ENCODE peak calls at places on chromosomes 16 and 17, in eight cellular contexts. One of them, this sample, is unnamed.

GRCh38 chr17:37083461-37083860 is 134.7 kb downstream of the AATF start:
- DNase-seq in stimulated activated CD8-positive, alpha-beta memory T cell treated with anti-CD3 and anti-CD28 coated beads, Interleukin-7, amount 100 ng/mL, for 1 hour: no peak
- DNase-seq in T-helper 2 cell: no peak
- DNase-seq in A549: no peak
- DNase-seq in IMR-90: no peak
- DNase-seq in AG08396: no peak
- DNase-seq in NCI-H1048: no peak
- DNase-seq in stimulated activated effector memory CD8-positive, alpha-beta T cell treated with anti-CD3 and anti-CD28 coated beads, Interleukin-12 subunit alpha, Interleukin-12 subunit beta, amount 100 ng/mL, for 72 hours: no peak
- DNase-seq in this sample: no peak

GRCh38 chr17:70955441-70955840 is 786.1 kb downstream of the KCNJ2 start:
- DNase-seq in A549: no peak
- DNase-seq in NCI-H1048: no peak
- DNase-seq in stimulated activated effector memory CD8-positive, alpha-beta T cell treated with anti-CD3 and anti-CD28 coated beads, Interleukin-12 subunit alpha, Interleukin-12 subunit beta, amount 100 ng/mL, for 72 hours: no peak
- DNase-seq in stimulated activated CD8-positive, alpha-beta memory T cell treated with anti-CD3 and anti-CD28 coated beads, Interleukin-7, amount 100 ng/mL, for 1 hour: no peak
- DNase-seq in AG08396: no peak
- DNase-seq in T-helper 2 cell: no peak
- DNase-seq in IMR-90: no peak
- DNase-seq in this sample: no peak

GRCh38 chr16:84421081-84421937 is 53.0 kb downstream of the ATP2C2 start:
- DNase-seq in IMR-90: no peak
- DNase-seq in NCI-H1048: no peak
- DNase-seq in A549: no peak
- DNase-seq in stimulated activated CD8-positive, alpha-beta memory T cell treated with anti-CD3 and anti-CD28 coated beads, Interleukin-7, amount 100 ng/mL, for 1 hour: no peak
- DNase-seq in T-helper 2 cell: no peak
- DNase-seq in AG08396: no peak
- DNase-seq in stimulated activated effector memory CD8-positive, alpha-beta T cell treated with anti-CD3 and anti-CD28 coated beads, Interleukin-12 subunit alpha, Interleukin-12 subunit beta, amount 100 ng/mL, for 72 hours: no peak
- DNase-seq in this sample: no peak

GRCh38 chr16:52547001-52547833 is at the start of gene TOX3:
- DNase-seq in IMR-90: no peak
- DNase-seq in T-helper 2 cell: no peak
- DNase-seq in NCI-H1048: no peak
- DNase-seq in AG08396: no peak
- DNase-seq in A549: no peak
- DNase-seq in stimulated activated effector memory CD8-positive, alpha-beta T cell treated with anti-CD3 and anti-CD28 coated beads, Interleukin-12 subunit alpha, Interleukin-12 subunit beta, amount 100 ng/mL, for 72 hours: no peak
- DNase-seq in stimulated activated CD8-positive, alpha-beta memory T cell treated with anti-CD3 and anti-CD28 coated beads, Interleukin-7, amount 100 ng/mL, for 1 hour: no peak
- DNase-seq in this sample: no peak

GRCh38 chr16:1815461-1815860 is 11.2 kb downstream of the HAGH start:
- DNase-seq in T-helper 2 cell: no peak
- DNase-seq in stimulated activated effector memory CD8-positive, alpha-beta T cell treated with anti-CD3 and anti-CD28 coated beads, Interleukin-12 subunit alpha, Interleukin-12 subunit beta, amount 100 ng/mL, for 72 hours: no peak
- DNase-seq in stimulated activated CD8-positive, alpha-beta memory T cell treated with anti-CD3 and anti-CD28 coated beads, Interleukin-7, amount 100 ng/mL, for 1 hour: no peak
- DNase-seq in NCI-H1048: no peak
- DNase-seq in AG08396: no peak
- DNase-seq in IMR-90: no peak
- DNase-seq in A549: no peak
- DNase-seq in this sample: no peak

GRCh38 chr17:73901661-73902415 is 257.6 kb upstream of the SDK2 start:
- DNase-seq in stimulated activated CD8-positive, alpha-beta memory T cell treated with anti-CD3 and anti-CD28 coated beads, Interleukin-7, amount 100 ng/mL, for 1 hour: no peak
- DNase-seq in IMR-90: no peak
- DNase-seq in T-helper 2 cell: no peak
- DNase-seq in NCI-H1048: no peak
- DNase-seq in AG08396: no peak
- DNase-seq in stimulated activated effector memory CD8-positive, alpha-beta T cell treated with anti-CD3 and anti-CD28 coated beads, Interleukin-12 subunit alpha, Interleukin-12 subunit beta, amount 100 ng/mL, for 72 hours: no peak
- DNase-seq in A549: no peak
- DNase-seq in this sample: no peak

GRCh38 chr16:25014500-25015147 is 545 bp downstream of the ARHGAP17 start:
- DNase-seq in T-helper 2 cell: peak
- DNase-seq in stimulated activated CD8-positive, alpha-beta memory T cell treated with anti-CD3 and anti-CD28 coated beads, Interleukin-7, amount 100 ng/mL, for 1 hour: no peak
- DNase-seq in stimulated activated effector memory CD8-positive, alpha-beta T cell treated with anti-CD3 and anti-CD28 coated beads, Interleukin-12 subunit alpha, Interleukin-12 subunit beta, amount 100 ng/mL, for 72 hours: peak
- DNase-seq in AG08396: peak
- DNase-seq in NCI-H1048: peak
- DNase-seq in IMR-90: peak
- DNase-seq in A549: peak
- DNase-seq in this sample: no peak

GRCh38 chr17:45783593-45784292 is 377 bp upstream of the CRHR1 start:
- DNase-seq in stimulated activated effector memory CD8-positive, alpha-beta T cell treated with anti-CD3 and anti-CD28 coated beads, Interleukin-12 subunit alpha, Interleukin-12 subunit beta, amount 100 ng/mL, for 72 hours: no peak
- DNase-seq in T-helper 2 cell: no peak
- DNase-seq in stimulated activated CD8-positive, alpha-beta memory T cell treated with anti-CD3 and anti-CD28 coated beads, Interleukin-7, amount 100 ng/mL, for 1 hour: no peak
- DNase-seq in AG08396: no peak
- DNase-seq in IMR-90: no peak
- DNase-seq in A549: peak
- DNase-seq in NCI-H1048: no peak
- DNase-seq in this sample: no peak

GRCh38 chr17:17125136-17126084 is 80.7 kb downstream of the PLD6 start:
- DNase-seq in A549: no peak
- DNase-seq in stimulated activated CD8-positive, alpha-beta memory T cell treated with anti-CD3 and anti-CD28 coated beads, Interleukin-7, amount 100 ng/mL, for 1 hour: no peak
- DNase-seq in T-helper 2 cell: peak
- DNase-seq in stimulated activated effector memory CD8-positive, alpha-beta T cell treated with anti-CD3 and anti-CD28 coated beads, Interleukin-12 subunit alpha, Interleukin-12 subunit beta, amount 100 ng/mL, for 72 hours: no peak
- DNase-seq in AG08396: no peak
- DNase-seq in IMR-90: no peak
- DNase-seq in NCI-H1048: no peak
- DNase-seq in this sample: no peak

GRCh38 chr16:85426806-85427205 is 186.3 kb upstream of the GSE1 start:
- DNase-seq in stimulated activated CD8-positive, alpha-beta memory T cell treated with anti-CD3 and anti-CD28 coated beads, Interleukin-7, amount 100 ng/mL, for 1 hour: no peak
- DNase-seq in A549: no peak
- DNase-seq in NCI-H1048: no peak
- DNase-seq in AG08396: no peak
- DNase-seq in IMR-90: no peak
- DNase-seq in stimulated activated effector memory CD8-positive, alpha-beta T cell treated with anti-CD3 and anti-CD28 coated beads, Interleukin-12 subunit alpha, Interleukin-12 subunit beta, amount 100 ng/mL, for 72 hours: no peak
- DNase-seq in T-helper 2 cell: no peak
- DNase-seq in this sample: no peak

GRCh38 chr17:9050801-9051401 is 29.6 kb downstream of the NTN1 start:
- DNase-seq in stimulated activated effector memory CD8-positive, alpha-beta T cell treated with anti-CD3 and anti-CD28 coated beads, Interleukin-12 subunit alpha, Interleukin-12 subunit beta, amount 100 ng/mL, for 72 hours: no peak
- DNase-seq in IMR-90: no peak
- DNase-seq in A549: peak
- DNase-seq in stimulated activated CD8-positive, alpha-beta memory T cell treated with anti-CD3 and anti-CD28 coated beads, Interleukin-7, amount 100 ng/mL, for 1 hour: no peak
- DNase-seq in NCI-H1048: no peak
- DNase-seq in T-helper 2 cell: no peak
- DNase-seq in AG08396: no peak
- DNase-seq in this sample: no peak

GRCh38 chr16:68417711-68418301 is 30.5 kb downstream of the SMPD3 start:
- DNase-seq in IMR-90: no peak
- DNase-seq in AG08396: no peak
- DNase-seq in A549: no peak
- DNase-seq in stimulated activated effector memory CD8-positive, alpha-beta T cell treated with anti-CD3 and anti-CD28 coated beads, Interleukin-12 subunit alpha, Interleukin-12 subunit beta, amount 100 ng/mL, for 72 hours: peak
- DNase-seq in T-helper 2 cell: peak
- DNase-seq in NCI-H1048: no peak
- DNase-seq in stimulated activated CD8-positive, alpha-beta memory T cell treated with anti-CD3 and anti-CD28 coated beads, Interleukin-7, amount 100 ng/mL, for 1 hour: peak
- DNase-seq in this sample: no peak

GRCh38 chr17:7587831-7588230 is 2.1 kb downstream of the SOX15 start:
- DNase-seq in stimulated activated effector memory CD8-positive, alpha-beta T cell treated with anti-CD3 and anti-CD28 coated beads, Interleukin-12 subunit alpha, Interleukin-12 subunit beta, amount 100 ng/mL, for 72 hours: no peak
- DNase-seq in AG08396: no peak
- DNase-seq in A549: no peak
- DNase-seq in stimulated activated CD8-positive, alpha-beta memory T cell treated with anti-CD3 and anti-CD28 coated beads, Interleukin-7, amount 100 ng/mL, for 1 hour: no peak
- DNase-seq in IMR-90: no peak
- DNase-seq in NCI-H1048: no peak
- DNase-seq in T-helper 2 cell: no peak
- DNase-seq in this sample: no peak

GRCh38 chr17:61097786-61098185 is 301.9 kb upstream of the TBX2 start:
- DNase-seq in T-helper 2 cell: no peak
- DNase-seq in stimulated activated effector memory CD8-positive, alpha-beta T cell treated with anti-CD3 and anti-CD28 coated beads, Interleukin-12 subunit alpha, Interleukin-12 subunit beta, amount 100 ng/mL, for 72 hours: no peak
- DNase-seq in A549: no peak
- DNase-seq in NCI-H1048: no peak
- DNase-seq in AG08396: no peak
- DNase-seq in IMR-90: no peak
- DNase-seq in stimulated activated CD8-positive, alpha-beta memory T cell treated with anti-CD3 and anti-CD28 coated beads, Interleukin-7, amount 100 ng/mL, for 1 hour: no peak
- DNase-seq in this sample: no peak

GRCh38 chr17:7046127-7046724 is 2.3 kb upstream of the SLC16A11 start:
- DNase-seq in AG08396: no peak
- DNase-seq in NCI-H1048: peak
- DNase-seq in IMR-90: no peak
- DNase-seq in stimulated activated effector memory CD8-positive, alpha-beta T cell treated with anti-CD3 and anti-CD28 coated beads, Interleukin-12 subunit alpha, Interleukin-12 subunit beta, amount 100 ng/mL, for 72 hours: peak
- DNase-seq in T-helper 2 cell: peak
- DNase-seq in stimulated activated CD8-positive, alpha-beta memory T cell treated with anti-CD3 and anti-CD28 coated beads, Interleukin-7, amount 100 ng/mL, for 1 hour: no peak
- DNase-seq in A549: no peak
- DNase-seq in this sample: no peak

GRCh38 chr16:67034478-67034877 is 5.5 kb downstream of the CBFB start:
- DNase-seq in AG08396: no peak
- DNase-seq in stimulated activated effector memory CD8-positive, alpha-beta T cell treated with anti-CD3 and anti-CD28 coated beads, Interleukin-12 subunit alpha, Interleukin-12 subunit beta, amount 100 ng/mL, for 72 hours: peak
- DNase-seq in NCI-H1048: no peak
- DNase-seq in T-helper 2 cell: no peak
- DNase-seq in A549: no peak
- DNase-seq in stimulated activated CD8-positive, alpha-beta memory T cell treated with anti-CD3 and anti-CD28 coated beads, Interleukin-7, amount 100 ng/mL, for 1 hour: no peak
- DNase-seq in IMR-90: peak
- DNase-seq in this sample: no peak

GRCh38 chr17:81331527-81332043 is 36.5 kb upstream of the SLC38A10 start:
- DNase-seq in NCI-H1048: no peak
- DNase-seq in IMR-90: no peak
- DNase-seq in AG08396: no peak
- DNase-seq in A549: no peak
- DNase-seq in T-helper 2 cell: no peak
- DNase-seq in stimulated activated effector memory CD8-positive, alpha-beta T cell treated with anti-CD3 and anti-CD28 coated beads, Interleukin-12 subunit alpha, Interleukin-12 subunit beta, amount 100 ng/mL, for 72 hours: no peak
- DNase-seq in stimulated activated CD8-positive, alpha-beta memory T cell treated with anti-CD3 and anti-CD28 coated beads, Interleukin-7, amount 100 ng/mL, for 1 hour: no peak
- DNase-seq in this sample: no peak

GRCh38 chr17:80780381-80781187 is 211.1 kb upstream of the CHMP6 start:
- DNase-seq in T-helper 2 cell: no peak
- DNase-seq in IMR-90: peak
- DNase-seq in stimulated activated effector memory CD8-positive, alpha-beta T cell treated with anti-CD3 and anti-CD28 coated beads, Interleukin-12 subunit alpha, Interleukin-12 subunit beta, amount 100 ng/mL, for 72 hours: peak
- DNase-seq in NCI-H1048: no peak
- DNase-seq in stimulated activated CD8-positive, alpha-beta memory T cell treated with anti-CD3 and anti-CD28 coated beads, Interleukin-7, amount 100 ng/mL, for 1 hour: no peak
- DNase-seq in A549: no peak
- DNase-seq in AG08396: no peak
- DNase-seq in this sample: no peak

GRCh38 chr17:52762147-52762793 is 603.8 kb upstream of the CA10 start:
- DNase-seq in A549: no peak
- DNase-seq in stimulated activated CD8-positive, alpha-beta memory T cell treated with anti-CD3 and anti-CD28 coated beads, Interleukin-7, amount 100 ng/mL, for 1 hour: no peak
- DNase-seq in IMR-90: no peak
- DNase-seq in AG08396: no peak
- DNase-seq in T-helper 2 cell: no peak
- DNase-seq in NCI-H1048: no peak
- DNase-seq in stimulated activated effector memory CD8-positive, alpha-beta T cell treated with anti-CD3 and anti-CD28 coated beads, Interleukin-12 subunit alpha, Interleukin-12 subunit beta, amount 100 ng/mL, for 72 hours: no peak
- DNase-seq in this sample: no peak

GRCh38 chr17:58238147-58238634 is at the start of gene LPO:
- DNase-seq in T-helper 2 cell: no peak
- DNase-seq in stimulated activated effector memory CD8-positive, alpha-beta T cell treated with anti-CD3 and anti-CD28 coated beads, Interleukin-12 subunit alpha, Interleukin-12 subunit beta, amount 100 ng/mL, for 72 hours: no peak
- DNase-seq in AG08396: no peak
- DNase-seq in A549: no peak
- DNase-seq in IMR-90: no peak
- DNase-seq in NCI-H1048: no peak
- DNase-seq in stimulated activated CD8-positive, alpha-beta memory T cell treated with anti-CD3 and anti-CD28 coated beads, Interleukin-7, amount 100 ng/mL, for 1 hour: no peak
- DNase-seq in this sample: no peak

GRCh38 chr16:86880316-86881117 is 302.2 kb downstream of the FOXL1 start:
- DNase-seq in AG08396: peak
- DNase-seq in A549: no peak
- DNase-seq in stimulated activated CD8-positive, alpha-beta memory T cell treated with anti-CD3 and anti-CD28 coated beads, Interleukin-7, amount 100 ng/mL, for 1 hour: no peak
- DNase-seq in IMR-90: peak
- DNase-seq in stimulated activated effector memory CD8-positive, alpha-beta T cell treated with anti-CD3 and anti-CD28 coated beads, Interleukin-12 subunit alpha, Interleukin-12 subunit beta, amount 100 ng/mL, for 72 hours: no peak
- DNase-seq in T-helper 2 cell: no peak
- DNase-seq in NCI-H1048: no peak
- DNase-seq in this sample: no peak

GRCh38 chr17:39212200-39212810 is 12.2 kb downstream of the RPL19 start:
- DNase-seq in T-helper 2 cell: no peak
- DNase-seq in IMR-90: no peak
- DNase-seq in AG08396: no peak
- DNase-seq in A549: no peak
- DNase-seq in stimulated activated CD8-positive, alpha-beta memory T cell treated with anti-CD3 and anti-CD28 coated beads, Interleukin-7, amount 100 ng/mL, for 1 hour: no peak
- DNase-seq in stimulated activated effector memory CD8-positive, alpha-beta T cell treated with anti-CD3 and anti-CD28 coated beads, Interleukin-12 subunit alpha, Interleukin-12 subunit beta, amount 100 ng/mL, for 72 hours: no peak
- DNase-seq in NCI-H1048: no peak
- DNase-seq in this sample: no peak

GRCh38 chr17:36849871-36850348 is 87.4 kb upstream of the LHX1 start:
- DNase-seq in stimulated activated CD8-positive, alpha-beta memory T cell treated with anti-CD3 and anti-CD28 coated beads, Interleukin-7, amount 100 ng/mL, for 1 hour: no peak
- DNase-seq in T-helper 2 cell: no peak
- DNase-seq in NCI-H1048: no peak
- DNase-seq in stimulated activated effector memory CD8-positive, alpha-beta T cell treated with anti-CD3 and anti-CD28 coated beads, Interleukin-12 subunit alpha, Interleukin-12 subunit beta, amount 100 ng/mL, for 72 hours: peak
- DNase-seq in AG08396: peak
- DNase-seq in A549: peak
- DNase-seq in IMR-90: peak
- DNase-seq in this sample: peak

GRCh38 chr17:44193326-44194084 is 6.2 kb downstream of the ATXN7L3 start:
- DNase-seq in A549: no peak
- DNase-seq in stimulated activated CD8-positive, alpha-beta memory T cell treated with anti-CD3 and anti-CD28 coated beads, Interleukin-7, amount 100 ng/mL, for 1 hour: no peak
- DNase-seq in IMR-90: no peak
- DNase-seq in AG08396: no peak
- DNase-seq in stimulated activated effector memory CD8-positive, alpha-beta T cell treated with anti-CD3 and anti-CD28 coated beads, Interleukin-12 subunit alpha, Interleukin-12 subunit beta, amount 100 ng/mL, for 72 hours: no peak
- DNase-seq in NCI-H1048: no peak
- DNase-seq in T-helper 2 cell: no peak
- DNase-seq in this sample: no peak

GRCh38 chr16:15773964-15774363 is 82.9 kb downstream of the MYH11 start:
- DNase-seq in A549: no peak
- DNase-seq in stimulated activated effector memory CD8-positive, alpha-beta T cell treated with anti-CD3 and anti-CD28 coated beads, Interleukin-12 subunit alpha, Interleukin-12 subunit beta, amount 100 ng/mL, for 72 hours: no peak
- DNase-seq in stimulated activated CD8-positive, alpha-beta memory T cell treated with anti-CD3 and anti-CD28 coated beads, Interleukin-7, amount 100 ng/mL, for 1 hour: no peak
- DNase-seq in IMR-90: no peak
- DNase-seq in T-helper 2 cell: no peak
- DNase-seq in AG08396: no peak
- DNase-seq in NCI-H1048: no peak
- DNase-seq in this sample: no peak

GRCh38 chr17:73458191-73458590 is 146.4 kb upstream of the CDC42EP4 start:
- DNase-seq in A549: no peak
- DNase-seq in IMR-90: no peak
- DNase-seq in NCI-H1048: no peak
- DNase-seq in T-helper 2 cell: no peak
- DNase-seq in AG08396: no peak
- DNase-seq in stimulated activated CD8-positive, alpha-beta memory T cell treated with anti-CD3 and anti-CD28 coated beads, Interleukin-7, amount 100 ng/mL, for 1 hour: no peak
- DNase-seq in stimulated activated effector memory CD8-positive, alpha-beta T cell treated with anti-CD3 and anti-CD28 coated beads, Interleukin-12 subunit alpha, Interleukin-12 subunit beta, amount 100 ng/mL, for 72 hours: no peak
- DNase-seq in this sample: no peak

GRCh38 chr17:68759002-68759342 is 157.8 kb upstream of the FAM20A start:
- DNase-seq in IMR-90: no peak
- DNase-seq in stimulated activated CD8-positive, alpha-beta memory T cell treated with anti-CD3 and anti-CD28 coated beads, Interleukin-7, amount 100 ng/mL, for 1 hour: no peak
- DNase-seq in A549: no peak
- DNase-seq in T-helper 2 cell: no peak
- DNase-seq in AG08396: no peak
- DNase-seq in NCI-H1048: no peak
- DNase-seq in stimulated activated effector memory CD8-positive, alpha-beta T cell treated with anti-CD3 and anti-CD28 coated beads, Interleukin-12 subunit alpha, Interleukin-12 subunit beta, amount 100 ng/mL, for 72 hours: no peak
- DNase-seq in this sample: no peak

GRCh38 chr17:82320956-82321927 is 3.8 kb upstream of the CD7 start:
- DNase-seq in stimulated activated CD8-positive, alpha-beta memory T cell treated with anti-CD3 and anti-CD28 coated beads, Interleukin-7, amount 100 ng/mL, for 1 hour: peak
- DNase-seq in AG08396: peak
- DNase-seq in A549: peak
- DNase-seq in IMR-90: no peak
- DNase-seq in T-helper 2 cell: peak
- DNase-seq in stimulated activated effector memory CD8-positive, alpha-beta T cell treated with anti-CD3 and anti-CD28 coated beads, Interleukin-12 subunit alpha, Interleukin-12 subunit beta, amount 100 ng/mL, for 72 hours: peak
- DNase-seq in NCI-H1048: no peak
- DNase-seq in this sample: no peak

GRCh38 chr17:64692187-64692586 is 30.1 kb upstream of the SMURF2 start:
- DNase-seq in T-helper 2 cell: no peak
- DNase-seq in stimulated activated CD8-positive, alpha-beta memory T cell treated with anti-CD3 and anti-CD28 coated beads, Interleukin-7, amount 100 ng/mL, for 1 hour: no peak
- DNase-seq in NCI-H1048: no peak
- DNase-seq in IMR-90: peak
- DNase-seq in AG08396: no peak
- DNase-seq in stimulated activated effector memory CD8-positive, alpha-beta T cell treated with anti-CD3 and anti-CD28 coated beads, Interleukin-12 subunit alpha, Interleukin-12 subunit beta, amount 100 ng/mL, for 72 hours: no peak
- DNase-seq in A549: no peak
- DNase-seq in this sample: no peak

GRCh38 chr16:12819126-12820117 is 15.7 kb upstream of the CPPED1 start:
- DNase-seq in T-helper 2 cell: peak
- DNase-seq in A549: peak
- DNase-seq in AG08396: peak
- DNase-seq in stimulated activated effector memory CD8-positive, alpha-beta T cell treated with anti-CD3 and anti-CD28 coated beads, Interleukin-12 subunit alpha, Interleukin-12 subunit beta, amount 100 ng/mL, for 72 hours: peak
- DNase-seq in IMR-90: peak
- DNase-seq in NCI-H1048: peak
- DNase-seq in stimulated activated CD8-positive, alpha-beta memory T cell treated with anti-CD3 and anti-CD28 coated beads, Interleukin-7, amount 100 ng/mL, for 1 hour: peak
- DNase-seq in this sample: peak

GRCh38 chr16:60907645-60908044 is 1128.6 kb downstream of the CDH8 start:
- DNase-seq in T-helper 2 cell: no peak
- DNase-seq in AG08396: no peak
- DNase-seq in NCI-H1048: no peak
- DNase-seq in stimulated activated CD8-positive, alpha-beta memory T cell treated with anti-CD3 and anti-CD28 coated beads, Interleukin-7, amount 100 ng/mL, for 1 hour: no peak
- DNase-seq in IMR-90: no peak
- DNase-seq in A549: no peak
- DNase-seq in stimulated activated effector memory CD8-positive, alpha-beta T cell treated with anti-CD3 and anti-CD28 coated beads, Interleukin-12 subunit alpha, Interleukin-12 subunit beta, amount 100 ng/mL, for 72 hours: no peak
- DNase-seq in this sample: no peak

GRCh38 chr17:728911-729310 is 3.5 kb upstream of the TLCD3A start:
- DNase-seq in stimulated activated CD8-positive, alpha-beta memory T cell treated with anti-CD3 and anti-CD28 coated beads, Interleukin-7, amount 100 ng/mL, for 1 hour: no peak
- DNase-seq in T-helper 2 cell: no peak
- DNase-seq in NCI-H1048: no peak
- DNase-seq in A549: no peak
- DNase-seq in IMR-90: no peak
- DNase-seq in stimulated activated effector memory CD8-positive, alpha-beta T cell treated with anti-CD3 and anti-CD28 coated beads, Interleukin-12 subunit alpha, Interleukin-12 subunit beta, amount 100 ng/mL, for 72 hours: no peak
- DNase-seq in AG08396: no peak
- DNase-seq in this sample: no peak

GRCh38 chr17:4433515-4434031 is at the start of gene SPNS3:
- DNase-seq in stimulated activated effector memory CD8-positive, alpha-beta T cell treated with anti-CD3 and anti-CD28 coated beads, Interleukin-12 subunit alpha, Interleukin-12 subunit beta, amount 100 ng/mL, for 72 hours: peak
- DNase-seq in NCI-H1048: no peak
- DNase-seq in stimulated activated CD8-positive, alpha-beta memory T cell treated with anti-CD3 and anti-CD28 coated beads, Interleukin-7, amount 100 ng/mL, for 1 hour: peak
- DNase-seq in T-helper 2 cell: peak
- DNase-seq in AG08396: no peak
- DNase-seq in A549: no peak
- DNase-seq in IMR-90: no peak
- DNase-seq in this sample: no peak

GRCh38 chr16:27951752-27952151 is 111.8 kb downstream of the GSG1L start:
- DNase-seq in AG08396: peak
- DNase-seq in NCI-H1048: no peak
- DNase-seq in T-helper 2 cell: no peak
- DNase-seq in stimulated activated CD8-positive, alpha-beta memory T cell treated with anti-CD3 and anti-CD28 coated beads, Interleukin-7, amount 100 ng/mL, for 1 hour: no peak
- DNase-seq in A549: no peak
- DNase-seq in stimulated activated effector memory CD8-positive, alpha-beta T cell treated with anti-CD3 and anti-CD28 coated beads, Interleukin-12 subunit alpha, Interleukin-12 subunit beta, amount 100 ng/mL, for 72 hours: no peak
- DNase-seq in IMR-90: peak
- DNase-seq in this sample: no peak

This sample was measured in astrocyte of the cerebellum.